ENCODE peak calls at places on chromosomes 2 and 18, in four cellular contexts. A is HFF-Myc, F is stomach, B is astrocyte of the spinal cord. S is an unnamed sample.

GRCh38 chr18:48006415-48007175 is 76.1 kb upstream of the SMAD2 start:
- DNase-seq in F (no peak), A (no peak), B (no peak), S (no peak)

GRCh38 chr2:26193578-26194231 is 20.8 kb downstream of the GAREM2 start:
- DNase-seq in B (no peak), A (no peak), F (no peak), S (no peak)

GRCh38 chr2:85583667-85584353 is 421 bp upstream of the VAMP5 start:
- DNase-seq in F (no peak), B (no peak), A (no peak), S (no peak)

GRCh38 chr2:218832520-218832919 is 917 bp upstream of the PRKAG3 start:
- DNase-seq in A (no peak), F (no peak), B (no peak), S (no peak)

GRCh38 chr2:15383695-15384350 is 177.3 kb downstream of the NBAS start:
- DNase-seq in A (no peak), B (no peak), F (no peak), S (no peak)

GRCh38 chr2:184696644-184697043 is 98.3 kb downstream of the ZNF804A start:
- DNase-seq in F (no peak), B (no peak), A (no peak), S (no peak)

GRCh38 chr2:70990216-70990615 is 4.5 kb downstream of the TEX261 start:
- DNase-seq in A (no peak), B (no peak), F (no peak), S (no peak)

GRCh38 chr2:140353541-140353940 is 1573.4 kb upstream of the NXPH2 start:
- DNase-seq in A (no peak), B (peak), F (no peak), S (no peak)

GRCh38 chr2:216545359-216545758 is 46.7 kb downstream of the RPL37A start:
- DNase-seq in F (no peak), A (peak), B (no peak), S (no peak)

GRCh38 chr2:23584054-23584745 is 199.2 kb downstream of the KLHL29 start:
- DNase-seq in F (no peak), B (no peak), A (no peak), S (no peak)

GRCh38 chr2:211901226-211901625 is 637.4 kb downstream of the ERBB4 start:
- DNase-seq in A (no peak), B (no peak), F (no peak), S (no peak)

GRCh38 chr18:58803978-58804377 is 60.7 kb upstream of the ZNF532 start:
- DNase-seq in B (no peak), A (no peak), F (no peak), S (no peak)

GRCh38 chr18:78527984-78528383 is 451.6 kb upstream of the SALL3 start:
- DNase-seq in B (no peak), F (no peak), A (no peak), S (no peak)

GRCh38 chr2:30656079-30656478 is 151.2 kb downstream of the CAPN13 start:
- DNase-seq in F (no peak), A (no peak), B (peak), S (no peak)

GRCh38 chr2:19837235-19837766 is 64.5 kb downstream of the TTC32 start:
- DNase-seq in A (no peak), B (no peak), F (no peak), S (no peak)

GRCh38 chr18:45664824-45665763 is 49.8 kb downstream of the SLC14A2 start:
- DNase-seq in A (peak), F (peak), B (peak), S (peak)

GRCh38 chr2:208175069-208175842 is 11.9 kb upstream of the CRYGA start:
- DNase-seq in B (peak), F (peak), A (peak), S (peak)

GRCh38 chr2:176830362-176830761 is 382.2 kb upstream of the HNRNPA3 start:
- DNase-seq in F (no peak), B (no peak), A (no peak), S (peak)

GRCh38 chr2:225581135-225581534 is 181.6 kb downstream of the NYAP2 start:
- DNase-seq in B (no peak), F (no peak), A (no peak), S (no peak)

GRCh38 chr2:223941579-223942277 is 3.4 kb downstream of the WDFY1 start:
- DNase-seq in F (no peak), A (no peak), B (peak), S (no peak)

GRCh38 chr2:118242216-118242615 is 153.9 kb downstream of the INSIG2 start:
- DNase-seq in B (peak), A (no peak), F (no peak), S (no peak)

GRCh38 chr2:239391286-239392071 is 9.3 kb downstream of the HDAC4 start:
- DNase-seq in A (no peak), B (no peak), F (no peak), S (no peak)

GRCh38 chr2:180472133-180472532 is 465.0 kb upstream of the CWC22 start:
- DNase-seq in F (no peak), B (peak), A (peak), S (no peak)

GRCh38 chr2:186903183-186903582 is 54.2 kb upstream of the ZSWIM2 start:
- DNase-seq in F (no peak), A (no peak), B (peak), S (no peak)

GRCh38 chr18:74906189-74906588 is 302.8 kb downstream of the PTGR3 start:
- DNase-seq in B (peak), A (no peak), F (no peak), S (no peak)

GRCh38 chr2:15999592-16000469 is 59.5 kb downstream of the MYCN start:
- DNase-seq in F (no peak), A (no peak), B (no peak), S (no peak)

GRCh38 chr2:218257390-218257981 is 3.3 kb upstream of the GPBAR1 start:
- DNase-seq in F (no peak), B (no peak), A (no peak), S (peak)

GRCh38 chr2:10448646-10449480 is 736 bp upstream of the ODC1 start:
- DNase-seq in F (peak), A (peak), B (peak), S (peak)

DNA sequence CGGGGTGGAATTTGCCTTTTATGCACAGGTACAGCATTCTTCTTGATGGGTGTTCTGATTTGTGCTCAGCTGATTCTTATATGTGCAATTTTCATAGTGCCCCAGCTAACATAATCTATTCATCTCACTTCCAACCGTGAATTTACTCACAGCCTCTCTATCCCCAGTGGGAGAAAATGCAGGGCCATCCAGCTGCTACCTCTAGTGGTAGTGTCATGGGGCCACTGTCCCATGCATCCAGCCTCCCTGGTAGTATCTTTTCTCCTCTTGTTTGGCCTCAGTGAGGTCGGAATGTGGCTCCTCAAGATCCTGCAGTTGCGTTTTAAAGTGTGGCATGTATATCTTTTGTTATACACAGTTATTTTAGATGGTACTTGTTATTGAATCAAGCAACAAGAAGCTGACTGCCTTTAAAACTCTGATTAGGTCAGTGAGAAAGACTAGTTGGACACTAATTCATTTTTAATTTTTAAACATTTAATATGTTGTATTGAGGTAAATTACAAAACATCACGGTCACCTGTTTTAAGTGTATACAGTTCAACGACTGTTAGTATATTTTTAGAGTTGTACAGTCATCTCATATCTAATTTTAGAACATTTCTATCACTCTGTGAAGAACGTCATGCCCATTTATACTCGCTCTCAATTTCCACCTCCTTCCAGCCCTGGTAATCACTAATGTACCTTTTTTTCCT is 67.9 kb upstream of the TXNDC2 start:
- DNase-seq in A (no peak), F (no peak), B (no peak), S (no peak)
- TF ChIP-seq CTCF in A (no peak), F (no peak), B (no peak), S (no peak)

DNA sequence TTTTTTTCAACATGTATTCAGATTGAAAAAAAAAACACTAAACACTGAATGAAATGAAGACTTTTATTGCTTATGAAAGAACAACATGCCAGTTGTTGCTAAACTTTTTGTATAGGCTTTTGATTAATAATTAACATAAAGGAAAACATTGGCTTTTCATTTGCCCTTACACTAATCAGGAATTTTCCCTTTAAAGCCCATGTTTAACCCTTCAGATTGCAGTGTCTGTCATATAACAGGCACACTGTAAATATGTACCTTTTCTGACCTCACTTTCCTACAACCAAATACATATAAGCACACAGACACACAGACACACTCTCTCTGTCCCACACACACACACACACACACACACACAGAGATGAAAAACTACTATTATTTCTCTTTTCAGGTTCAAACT is 84.4 kb downstream of the MAP2 start:
- DNase-seq in F (no peak), A (no peak), B (no peak), S (no peak)
- TF ChIP-seq CTCF in F (no peak), A (no peak), B (no peak), S (no peak)

GRCh38 chr18:35705988-35706387 is 124.4 kb downstream of the GALNT1 start:
- DNase-seq in B (no peak), F (no peak), A (no peak), S (no peak)
- TF ChIP-seq CTCF in B (no peak), F (no peak), A (no peak), S (no peak)

GRCh38 chr2:43269074-43269572 is 42.7 kb upstream of the ZFP36L2 start:
- DNase-seq in A (peak), B (peak), F (peak), S (no peak)
- TF ChIP-seq CTCF in A (no peak), B (peak), F (no peak), S (no peak)